ENCODE peak calls at places on chromosomes 11 and 22, in six cellular contexts. One of them, this sample, is unnamed.

GRCh38 chr22:25965331-25965730 is 203.9 kb upstream of the SEZ6L start:
- DNase-seq in brain microvascular endothelial cell: no peak
- DNase-seq in HCT116: no peak
- DNase-seq in lung: no peak
- DNase-seq in psoas muscle: no peak
- DNase-seq in epithelial cell of esophagus: no peak
- DNase-seq in this sample: no peak

GRCh38 chr11:128711136-128711535 is 17.3 kb downstream of the FLI1 start:
- DNase-seq in brain microvascular endothelial cell: peak
- DNase-seq in HCT116: no peak
- DNase-seq in lung: no peak
- DNase-seq in psoas muscle: no peak
- DNase-seq in epithelial cell of esophagus: peak
- DNase-seq in this sample: no peak

GRCh38 chr22:42895541-42895981 is 38.5 kb upstream of the ARFGAP3 start:
- DNase-seq in brain microvascular endothelial cell: no peak
- DNase-seq in HCT116: no peak
- DNase-seq in lung: no peak
- DNase-seq in psoas muscle: no peak
- DNase-seq in epithelial cell of esophagus: no peak
- DNase-seq in this sample: no peak

GRCh38 chr11:114259124-114259526 is 37.1 kb upstream of the NNMT start:
- DNase-seq in brain microvascular endothelial cell: no peak
- DNase-seq in HCT116: no peak
- DNase-seq in lung: no peak
- DNase-seq in psoas muscle: peak
- DNase-seq in epithelial cell of esophagus: peak
- DNase-seq in this sample: no peak

GRCh38 chr22:34587357-34588356 is 478.3 kb upstream of the ISX start:
- DNase-seq in brain microvascular endothelial cell: no peak
- DNase-seq in HCT116: no peak
- DNase-seq in lung: no peak
- DNase-seq in psoas muscle: no peak
- DNase-seq in epithelial cell of esophagus: no peak
- DNase-seq in this sample: no peak

GRCh38 chr11:15901790-15902189 is 454.6 kb downstream of the SOX6 start:
- DNase-seq in brain microvascular endothelial cell: no peak
- DNase-seq in HCT116: no peak
- DNase-seq in lung: no peak
- DNase-seq in psoas muscle: no peak
- DNase-seq in epithelial cell of esophagus: no peak
- DNase-seq in this sample: no peak

GRCh38 chr11:120337133-120337895 is 1.1 kb downstream of the ARHGEF12 start:
- DNase-seq in brain microvascular endothelial cell: no peak
- DNase-seq in HCT116: no peak
- DNase-seq in lung: peak
- DNase-seq in psoas muscle: peak
- DNase-seq in epithelial cell of esophagus: no peak
- DNase-seq in this sample: no peak

GRCh38 chr22:36208162-36208765 is 6.7 kb upstream of the APOL4 start:
- DNase-seq in brain microvascular endothelial cell: no peak
- DNase-seq in HCT116: no peak
- DNase-seq in lung: no peak
- DNase-seq in psoas muscle: no peak
- DNase-seq in epithelial cell of esophagus: peak
- DNase-seq in this sample: no peak

GRCh38 chr22:44622147-44622427 is 79.9 kb upstream of the PRR5 start:
- DNase-seq in brain microvascular endothelial cell: no peak
- DNase-seq in HCT116: no peak
- DNase-seq in lung: no peak
- DNase-seq in psoas muscle: peak
- DNase-seq in epithelial cell of esophagus: peak
- DNase-seq in this sample: no peak

GRCh38 chr22:36221799-36222751 is 17.3 kb downstream of the APOL2 start:
- DNase-seq in brain microvascular endothelial cell: no peak
- DNase-seq in HCT116: peak
- DNase-seq in lung: peak
- DNase-seq in psoas muscle: peak
- DNase-seq in epithelial cell of esophagus: peak
- DNase-seq in this sample: no peak

GRCh38 chr11:47518212-47518959 is 34.5 kb downstream of the CELF1 start:
- DNase-seq in brain microvascular endothelial cell: no peak
- DNase-seq in HCT116: no peak
- DNase-seq in lung: no peak
- DNase-seq in psoas muscle: no peak
- DNase-seq in epithelial cell of esophagus: no peak
- DNase-seq in this sample: no peak

GRCh38 chr22:48250286-48250895 is 1487.9 kb downstream of the TBC1D22A start:
- DNase-seq in brain microvascular endothelial cell: no peak
- DNase-seq in HCT116: no peak
- DNase-seq in lung: no peak
- DNase-seq in psoas muscle: no peak
- DNase-seq in epithelial cell of esophagus: no peak
- DNase-seq in this sample: no peak

GRCh38 chr11:18844753-18845367 is 53.3 kb upstream of the PTPN5 start:
- DNase-seq in brain microvascular endothelial cell: peak
- DNase-seq in HCT116: peak
- DNase-seq in lung: no peak
- DNase-seq in psoas muscle: no peak
- DNase-seq in epithelial cell of esophagus: peak
- DNase-seq in this sample: no peak

GRCh38 chr22:23803001-23803819 is 16.4 kb downstream of the SMARCB1 start:
- DNase-seq in brain microvascular endothelial cell: no peak
- DNase-seq in HCT116: no peak
- DNase-seq in lung: no peak
- DNase-seq in psoas muscle: no peak
- DNase-seq in epithelial cell of esophagus: no peak
- DNase-seq in this sample: no peak

GRCh38 chr11:57343825-57344224 is 5.7 kb downstream of the P2RX3 start:
- DNase-seq in brain microvascular endothelial cell: no peak
- DNase-seq in HCT116: no peak
- DNase-seq in lung: no peak
- DNase-seq in psoas muscle: no peak
- DNase-seq in epithelial cell of esophagus: no peak
- DNase-seq in this sample: no peak

GRCh38 chr11:2916892-2917645 is 12.2 kb downstream of the PHLDA2 start:
- DNase-seq in brain microvascular endothelial cell: no peak
- DNase-seq in HCT116: no peak
- DNase-seq in lung: no peak
- DNase-seq in psoas muscle: no peak
- DNase-seq in epithelial cell of esophagus: no peak
- DNase-seq in this sample: no peak

GRCh38 chr22:20565079-20565734 is 57.8 kb downstream of the MED15 start:
- DNase-seq in brain microvascular endothelial cell: no peak
- DNase-seq in HCT116: no peak
- DNase-seq in lung: no peak
- DNase-seq in psoas muscle: peak
- DNase-seq in epithelial cell of esophagus: no peak
- DNase-seq in this sample: no peak

GRCh38 chr11:119028346-119029068 is 2.2 kb downstream of the SLC37A4 start:
- DNase-seq in brain microvascular endothelial cell: no peak
- DNase-seq in HCT116: no peak
- DNase-seq in lung: no peak
- DNase-seq in psoas muscle: no peak
- DNase-seq in epithelial cell of esophagus: no peak
- DNase-seq in this sample: no peak

GRCh38 chr22:28034760-28035401 is 115.8 kb upstream of the PITPNB start:
- DNase-seq in brain microvascular endothelial cell: peak
- DNase-seq in HCT116: no peak
- DNase-seq in lung: peak
- DNase-seq in psoas muscle: peak
- DNase-seq in epithelial cell of esophagus: peak
- DNase-seq in this sample: no peak

GRCh38 chr22:42648368-42649260 is 578 bp downstream of the CYB5R3 start:
- DNase-seq in brain microvascular endothelial cell: no peak
- DNase-seq in HCT116: no peak
- DNase-seq in lung: peak
- DNase-seq in psoas muscle: peak
- DNase-seq in epithelial cell of esophagus: peak
- DNase-seq in this sample: no peak

GRCh38 chr22:37672920-37673453 is 2.4 kb upstream of the LGALS1 start:
- DNase-seq in brain microvascular endothelial cell: no peak
- DNase-seq in HCT116: no peak
- DNase-seq in lung: no peak
- DNase-seq in psoas muscle: no peak
- DNase-seq in epithelial cell of esophagus: no peak
- DNase-seq in this sample: no peak

GRCh38 chr11:122340607-122341006 is 224.6 kb upstream of the BLID start:
- DNase-seq in brain microvascular endothelial cell: no peak
- DNase-seq in HCT116: no peak
- DNase-seq in lung: no peak
- DNase-seq in psoas muscle: no peak
- DNase-seq in epithelial cell of esophagus: no peak
- DNase-seq in this sample: no peak

GRCh38 chr11:129418039-129418438 is 42.4 kb downstream of the BARX2 start:
- DNase-seq in brain microvascular endothelial cell: no peak
- DNase-seq in HCT116: no peak
- DNase-seq in lung: no peak
- DNase-seq in psoas muscle: no peak
- DNase-seq in epithelial cell of esophagus: no peak
- DNase-seq in this sample: no peak

GRCh38 chr11:105333153-105333552 is 193.6 kb upstream of the CARD18 start:
- DNase-seq in brain microvascular endothelial cell: no peak
- DNase-seq in HCT116: no peak
- DNase-seq in lung: no peak
- DNase-seq in psoas muscle: no peak
- DNase-seq in epithelial cell of esophagus: no peak
- DNase-seq in this sample: no peak

DNA sequence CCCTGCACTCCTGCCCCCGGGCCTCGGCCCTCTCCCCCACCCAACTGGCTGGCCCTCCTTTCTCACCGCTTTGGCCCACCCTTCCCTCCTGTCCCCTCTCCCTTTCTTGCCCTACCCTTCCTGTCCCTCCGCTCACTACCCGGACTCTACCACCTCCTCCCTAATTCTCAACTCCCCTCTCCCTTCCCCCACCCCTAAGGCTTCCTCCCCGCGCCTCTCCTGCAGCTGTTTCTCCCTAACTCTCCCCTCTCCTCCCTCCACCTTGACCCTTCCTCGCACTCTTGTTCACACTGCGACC is 416 bp downstream of the SLC15A3 start:
- DNase-seq in brain microvascular endothelial cell: no peak
- DNase-seq in HCT116: no peak
- DNase-seq in lung: no peak
- DNase-seq in psoas muscle: no peak
- DNase-seq in epithelial cell of esophagus: no peak
- DNase-seq in this sample: no peak
- H3K4me3 ChIP-seq in brain microvascular endothelial cell: peak
- H3K4me3 ChIP-seq in HCT116: no peak
- H3K4me3 ChIP-seq in lung: peak
- H3K4me3 ChIP-seq in psoas muscle: peak
- H3K4me3 ChIP-seq in epithelial cell of esophagus: no peak
- H3K4me3 ChIP-seq in this sample: peak

DNA sequence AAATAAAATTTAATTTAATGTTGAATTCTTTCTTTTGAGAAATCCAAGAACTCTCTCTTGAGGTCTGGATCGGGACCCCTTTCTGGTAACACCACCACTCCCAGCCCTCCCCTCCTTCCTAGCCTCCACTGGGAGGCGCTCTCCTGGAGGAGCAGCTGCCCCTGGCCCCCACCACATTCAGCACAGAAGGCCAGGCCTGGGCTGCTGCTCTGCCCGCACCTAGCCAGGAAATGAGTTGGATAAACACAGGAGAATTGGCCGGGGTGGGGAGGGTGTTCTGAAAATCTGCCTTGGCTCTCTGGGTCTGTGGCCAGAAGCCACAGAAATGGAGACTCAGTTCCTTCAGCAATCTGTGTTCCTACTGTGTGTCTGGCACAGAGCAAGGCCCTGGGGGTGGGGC is 31.2 kb downstream of the C22orf42 start:
- DNase-seq in brain microvascular endothelial cell: no peak
- DNase-seq in HCT116: no peak
- DNase-seq in lung: no peak
- DNase-seq in psoas muscle: no peak
- DNase-seq in epithelial cell of esophagus: no peak
- DNase-seq in this sample: no peak
- TF ChIP-seq CTCF in brain microvascular endothelial cell: no peak
- TF ChIP-seq CTCF in HCT116: peak
- TF ChIP-seq CTCF in lung: no peak
- TF ChIP-seq CTCF in psoas muscle: no peak
- TF ChIP-seq CTCF in epithelial cell of esophagus: no peak
- TF ChIP-seq CTCF in this sample: no peak

GRCh38 chr11:106683435-106683834 is 334.8 kb downstream of the GUCY1A2 start:
- DNase-seq in brain microvascular endothelial cell: no peak
- DNase-seq in HCT116: no peak
- DNase-seq in lung: no peak
- DNase-seq in psoas muscle: no peak
- DNase-seq in epithelial cell of esophagus: no peak
- DNase-seq in this sample: no peak

GRCh38 chr11:106684944-106685343 is 333.3 kb downstream of the GUCY1A2 start:
- DNase-seq in brain microvascular endothelial cell: no peak
- DNase-seq in HCT116: no peak
- DNase-seq in lung: no peak
- DNase-seq in psoas muscle: no peak
- DNase-seq in epithelial cell of esophagus: no peak
- DNase-seq in this sample: no peak

GRCh38 chr11:106681435-106681834 is 336.8 kb downstream of the GUCY1A2 start:
- DNase-seq in brain microvascular endothelial cell: no peak
- DNase-seq in HCT116: no peak
- DNase-seq in lung: no peak
- DNase-seq in psoas muscle: no peak
- DNase-seq in epithelial cell of esophagus: no peak
- DNase-seq in this sample: no peak

DNA sequence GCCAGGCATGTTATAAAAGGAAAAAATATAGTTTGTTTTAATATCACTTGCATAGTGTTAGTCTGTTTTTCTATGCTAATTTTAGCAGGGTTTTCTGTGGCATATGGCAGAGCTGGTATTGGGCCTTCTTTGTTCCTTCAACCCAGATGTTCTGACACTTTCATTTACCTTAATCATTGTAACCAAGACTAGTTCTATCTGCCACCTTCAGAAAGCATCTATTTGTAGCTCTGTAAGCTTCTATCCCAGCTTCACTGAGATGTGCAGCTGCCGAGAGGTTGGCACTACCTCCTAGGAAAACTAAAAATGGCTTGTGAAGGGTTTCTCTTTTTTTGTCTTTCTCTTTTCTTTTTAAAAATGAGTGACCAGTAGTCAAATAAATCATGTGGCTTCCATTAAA is 338.6 kb downstream of the GUCY1A2 start:
- DNase-seq in brain microvascular endothelial cell: no peak
- DNase-seq in HCT116: no peak
- DNase-seq in lung: no peak
- DNase-seq in psoas muscle: no peak
- DNase-seq in epithelial cell of esophagus: no peak
- DNase-seq in this sample: no peak
- H3K4me3 ChIP-seq in brain microvascular endothelial cell: no peak
- H3K4me3 ChIP-seq in HCT116: no peak
- H3K4me3 ChIP-seq in lung: no peak
- H3K4me3 ChIP-seq in psoas muscle: no peak
- H3K4me3 ChIP-seq in epithelial cell of esophagus: no peak
- H3K4me3 ChIP-seq in this sample: no peak

DNA sequence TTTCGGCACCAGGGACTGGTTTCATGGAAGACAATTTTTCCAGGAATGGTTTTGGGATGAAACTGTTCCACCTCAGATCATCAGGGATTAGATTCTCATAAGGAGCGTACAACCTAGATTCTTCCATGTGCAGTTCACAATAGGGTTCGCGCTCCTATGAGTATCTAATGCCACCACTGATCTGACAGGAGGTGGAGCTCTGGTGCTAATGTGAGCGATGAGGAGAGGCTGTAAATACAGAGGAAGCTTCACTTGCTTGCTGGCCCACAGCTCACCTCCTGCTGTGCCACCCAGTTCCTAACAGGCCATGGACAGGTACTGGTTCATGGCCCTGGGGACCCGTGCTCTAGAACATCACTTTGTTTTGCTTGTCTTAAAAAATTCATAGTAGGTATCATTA is 41.8 kb upstream of the AMPD3 start:
- DNase-seq in brain microvascular endothelial cell: peak
- DNase-seq in HCT116: peak
- DNase-seq in lung: no peak
- DNase-seq in psoas muscle: no peak
- DNase-seq in epithelial cell of esophagus: peak
- DNase-seq in this sample: no peak
- TF ChIP-seq CTCF in brain microvascular endothelial cell: peak
- TF ChIP-seq CTCF in HCT116: peak
- TF ChIP-seq CTCF in lung: no peak
- TF ChIP-seq CTCF in psoas muscle: no peak
- TF ChIP-seq CTCF in epithelial cell of esophagus: no peak
- TF ChIP-seq CTCF in this sample: peak